ENCODE peak calls at places on chromosomes 1 and 21, in four cellular contexts. C, O, S and H are unnamed samples.

GRCh38 chr1:211935448-211935970 is 99.8 kb downstream of the INTS7 start:
- DNase-seq in C (no peak), O (no peak), S (peak), H (no peak)

GRCh38 chr1:203197625-203198024 is 11.1 kb upstream of the CHI3L1 start:
- DNase-seq in S (no peak), C (no peak), O (no peak), H (no peak)

GRCh38 chr1:53629101-53629691 is 109.8 kb downstream of the GLIS1 start:
- DNase-seq in S (no peak), C (no peak), O (no peak), H (no peak)

GRCh38 chr1:112522621-112523020 is 13.9 kb downstream of the WNT2B start:
- DNase-seq in C (no peak), O (no peak), S (no peak), H (no peak)

GRCh38 chr1:192005976-192006375 is 152.3 kb upstream of the RGS18 start:
- DNase-seq in C (no peak), S (no peak), O (no peak), H (no peak)

GRCh38 chr1:12461764-12462163 is 156.2 kb downstream of the DHRS3 start:
- DNase-seq in S (no peak), C (no peak), O (no peak), H (no peak)

GRCh38 chr1:19814681-19815503 is at the start of gene RNF186:
- DNase-seq in C (no peak), S (no peak), O (peak), H (no peak)

GRCh38 chr1:31239653-31240241 is at the start of gene NKAIN1:
- DNase-seq in S (no peak), O (no peak), C (no peak), H (peak)

GRCh38 chr1:227131193-227131592 is 187.1 kb downstream of the CDC42BPA start:
- DNase-seq in S (no peak), C (peak), O (peak), H (no peak)

GRCh38 chr1:209652873-209653401 is 712 bp upstream of the LAMB3 start:
- DNase-seq in S (no peak), O (peak), C (peak), H (peak)

GRCh38 chr1:231683439-231684165 is 57.0 kb downstream of the DISC1 start:
- DNase-seq in S (no peak), O (no peak), C (no peak), H (no peak)

GRCh38 chr1:246618240-246618639 is 52.0 kb downstream of the CNST start:
- DNase-seq in O (no peak), C (no peak), S (no peak), H (no peak)

GRCh38 chr1:201759194-201759814 is 69.7 kb upstream of the IPO9 start:
- DNase-seq in C (no peak), O (no peak), S (no peak), H (no peak)

GRCh38 chr1:10338047-10338446 is 60.8 kb upstream of the PGD start:
- DNase-seq in S (no peak), C (peak), O (peak), H (peak)

GRCh38 chr1:205528446-205528886 is 24.0 kb downstream of the CDK18 start:
- DNase-seq in O (no peak), C (no peak), S (no peak), H (no peak)

GRCh38 chr1:212133319-212133718 is 97.8 kb downstream of the DTL start:
- DNase-seq in S (no peak), C (no peak), O (no peak), H (no peak)

GRCh38 chr1:16612332-16613172 is 812 bp downstream of the NBPF1 start:
- DNase-seq in O (peak), C (peak), S (no peak), H (peak)

GRCh38 chr1:63486679-63487078 is 36.3 kb downstream of the ITGB3BP start:
- DNase-seq in S (no peak), O (no peak), C (no peak), H (no peak)

GRCh38 chr1:235503333-235504121 is 725 bp downstream of the B3GALNT2 start:
- DNase-seq in C (peak), O (peak), S (no peak), H (peak)

GRCh38 chr1:94768046-94768445 is 52.1 kb upstream of the SLC44A3 start:
- DNase-seq in O (no peak), S (no peak), C (no peak), H (no peak)

GRCh38 chr1:94769551-94769950 is 50.6 kb upstream of the SLC44A3 start:
- DNase-seq in S (no peak), O (no peak), C (no peak), H (no peak)

DNA sequence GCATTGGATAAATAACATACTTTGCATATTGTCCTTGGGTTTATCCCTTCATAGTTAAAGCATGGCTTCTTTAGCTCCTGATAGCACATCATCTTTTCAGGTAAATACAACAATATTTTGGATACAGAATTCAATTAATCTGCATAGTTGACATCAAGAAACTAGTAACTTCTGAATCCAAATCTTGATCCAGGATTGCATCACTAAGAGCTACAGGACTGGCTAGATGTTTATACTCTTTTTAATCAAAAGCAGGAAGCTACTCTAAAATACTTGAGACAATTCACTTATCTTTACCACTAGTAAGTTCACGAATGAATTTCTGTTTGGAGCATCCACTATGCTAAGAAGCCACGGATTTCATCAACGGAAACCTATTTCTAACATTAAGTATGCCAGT is 54.2 kb upstream of the SLC44A3 start:
- DNase-seq in O (no peak), C (no peak), S (no peak), H (no peak)
- TF ChIP-seq TCF7 in O (no peak), C (no peak), S (no peak), H (no peak)

GRCh38 chr1:243945727-243946126 is 95.7 kb upstream of the AKT3 start:
- DNase-seq in O (no peak), S (no peak), C (no peak), H (no peak)

GRCh38 chr1:243943671-243944428 is 93.8 kb upstream of the AKT3 start:
- DNase-seq in S (no peak), O (no peak), C (no peak), H (no peak)

GRCh38 chr1:243944429-243945160 is 94.6 kb upstream of the AKT3 start:
- DNase-seq in S (no peak), O (peak), C (no peak), H (peak)

GRCh38 chr1:243946253-243946652 is 96.2 kb upstream of the AKT3 start:
- DNase-seq in S (no peak), O (no peak), C (peak), H (no peak)

GRCh38 chr1:243946946-243947345 is 96.9 kb upstream of the AKT3 start:
- DNase-seq in O (no peak), S (no peak), C (peak), H (peak)
- TF ChIP-seq CTCF in O (no peak), S (peak), C (peak), H (peak)

DNA sequence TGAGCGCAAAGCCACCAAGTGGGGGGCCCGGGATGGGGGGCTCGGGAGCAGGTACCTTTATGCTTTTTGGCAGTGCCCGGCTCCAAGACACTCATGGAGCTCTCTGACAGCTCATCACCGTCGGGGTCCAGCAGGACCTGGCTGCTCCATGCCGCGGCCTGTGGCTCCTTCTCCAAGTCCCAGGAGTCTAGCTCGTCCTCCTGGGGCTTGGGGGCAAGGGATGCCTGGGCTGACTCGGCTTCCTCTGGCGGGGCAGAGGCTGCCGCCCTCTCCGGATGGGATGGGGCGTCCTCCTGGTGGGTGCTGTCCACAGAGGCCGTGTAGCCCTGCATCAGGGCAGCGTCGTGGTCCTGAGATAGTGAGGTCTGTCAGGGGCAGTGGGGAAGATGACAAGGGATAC is 19.9 kb upstream of the PRDM15 start:
- DNase-seq in O (no peak), C (no peak), S (no peak), H (no peak)
- TF ChIP-seq CREB1 in O (no peak), C (no peak), S (no peak), H (no peak)

DNA sequence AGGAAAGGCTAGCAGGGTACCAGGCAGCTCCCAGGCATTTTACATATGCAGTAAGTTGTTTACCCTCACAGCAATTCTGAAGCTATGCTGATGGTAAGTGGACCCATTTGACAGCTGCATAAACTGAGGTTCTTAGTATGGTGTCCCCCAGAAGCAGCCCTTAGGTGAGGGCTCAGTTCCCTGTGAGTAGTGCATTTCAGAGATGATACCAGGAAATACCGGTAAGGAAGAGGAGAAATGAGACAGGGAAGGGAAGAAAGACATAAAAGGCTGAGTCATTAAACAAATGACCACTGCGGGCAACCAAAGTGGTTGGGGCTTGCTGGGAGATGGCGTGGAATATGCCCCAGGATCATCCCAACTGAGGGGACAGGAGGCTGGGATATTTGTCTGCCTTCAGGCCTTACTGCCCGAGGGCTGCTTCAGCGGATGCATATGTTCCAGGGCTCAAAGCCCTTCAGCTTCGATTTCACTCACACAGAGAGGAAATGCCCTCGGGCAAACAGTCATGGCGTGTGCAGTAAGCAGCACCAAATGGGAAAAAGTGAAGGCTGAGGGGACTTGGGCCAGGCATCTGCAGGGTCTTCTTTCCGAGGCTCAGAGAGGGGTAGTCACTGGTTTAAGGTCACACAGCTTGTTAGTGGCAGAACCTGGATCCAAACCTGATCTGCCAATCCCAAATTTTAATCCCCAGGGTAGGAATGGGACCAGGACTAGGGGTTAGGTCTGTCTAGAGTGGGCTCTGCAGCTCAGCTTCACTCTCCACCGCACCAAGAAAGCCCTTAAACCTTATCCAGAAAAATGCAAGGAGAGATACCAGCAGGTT is 133.7 kb upstream of the RUNX3 start:
- DNase-seq in O (no peak), S (no peak), C (no peak), H (no peak)
- TF ChIP-seq TCF7 in O (no peak), S (no peak), C (no peak), H (no peak)